ENCODE peak calls at places on chromosomes 12 and 14, in six cellular contexts. G is KBM-7, Z is NCI-H2171, E is ELR, H is GM23248, Y is neuronal stem cell. S is an unnamed sample.
A peak's percentile ranks its signal among the peaks of the same experiment; 100 is the strongest.

GRCh38 chr12:90794212-90794611 is 160.8 kb downstream of the CCER1 start:
- DNase-seq in G (no peak), Z (no peak), E (no peak), H (no peak), Y (no peak), S (no peak)

GRCh38 chr14:92584856-92585255 is 71.3 kb downstream of the RIN3 start:
- DNase-seq in G (no peak), Z (no peak), E (no peak), H (no peak), Y (no peak), S (no peak)

GRCh38 chr14:76957224-76957881 is 71.2 kb downstream of the IRF2BPL start:
- DNase-seq in G (peak; percentile 30), Z (no peak), E (no peak), H (peak; percentile 28), Y (no peak), S (no peak)

GRCh38 chr12:8034802-8035201 is 2.3 kb downstream of the FOXJ2 start:
- DNase-seq in G (no peak), Z (no peak), E (peak; percentile 42), H (peak; percentile 33), Y (no peak), S (no peak)

GRCh38 chr14:103110681-103111296 is 12.5 kb upstream of the TNFAIP2 start:
- DNase-seq in G (no peak), Z (peak; percentile 79), E (no peak), H (no peak), Y (no peak), S (no peak)

GRCh38 chr12:104402630-104403029 is 54.1 kb upstream of the CHST11 start:
- DNase-seq in G (no peak), Z (no peak), E (no peak), H (no peak), Y (no peak), S (no peak)

GRCh38 chr12:77893918-77894317 is 63.2 kb downstream of the NAV3 start:
- DNase-seq in G (no peak), Z (peak; percentile 8), E (no peak), H (no peak), Y (no peak), S (no peak)

GRCh38 chr14:81208489-81208888 is 12.3 kb downstream of the GTF2A1 start:
- DNase-seq in G (no peak), Z (no peak), E (no peak), H (no peak), Y (no peak), S (no peak)

GRCh38 chr14:63671987-63672386 is 30.3 kb upstream of the WDR89 start:
- DNase-seq in G (no peak), Z (no peak), E (no peak), H (no peak), Y (no peak), S (no peak)

GRCh38 chr12:117098361-117099217 is 627 bp downstream of the TESC start:
- DNase-seq in G (peak; percentile 37), Z (no peak), E (no peak), H (no peak), Y (no peak), S (no peak)

GRCh38 chr12:42166501-42166900 is 21.8 kb upstream of the GXYLT1 start:
- DNase-seq in G (no peak), Z (no peak), E (peak; percentile 16), H (peak; percentile 82), Y (no peak), S (no peak)

GRCh38 chr12:47282206-47282605 is 202.4 kb upstream of the AMIGO2 start:
- DNase-seq in G (no peak), Z (no peak), E (peak; percentile 35), H (peak; percentile 36), Y (no peak), S (no peak)

GRCh38 chr14:86838363-86838762 is 1154.6 kb downstream of the GALC start:
- DNase-seq in G (peak; percentile 8), Z (no peak), E (peak; percentile 8), H (peak; percentile 7), Y (no peak), S (no peak)

GRCh38 chr12:108884116-108885012 is 4.5 kb downstream of the DAO start:
- DNase-seq in G (peak; percentile 69), Z (no peak), E (peak; percentile 54), H (peak; percentile 37), Y (no peak), S (peak; percentile 51)

GRCh38 chr12:26563555-26563954 is 269.4 kb downstream of the ITPR2 start:
- DNase-seq in G (no peak), Z (no peak), E (no peak), H (no peak), Y (no peak), S (no peak)

GRCh38 chr12:64186789-64187188 is 35.3 kb downstream of the KICS2 start:
- DNase-seq in G (no peak), Z (no peak), E (peak; percentile 72), H (peak; percentile 64), Y (no peak), S (no peak)

GRCh38 chr12:110004598-110004997 is 5.4 kb downstream of the ANKRD13A start:
- DNase-seq in G (no peak), Z (no peak), E (no peak), H (no peak), Y (no peak), S (no peak)

GRCh38 chr12:65355461-65355860 is 77.0 kb downstream of the MSRB3 start:
- DNase-seq in G (no peak), Z (no peak), E (peak; percentile 24), H (peak; percentile 22), Y (no peak), S (no peak)

GRCh38 chr14:77186911-77187648 is 5.5 kb downstream of the TMEM63C start:
- DNase-seq in G (no peak), Z (no peak), E (peak; percentile 25), H (peak; percentile 54), Y (peak; percentile 27), S (no peak)

GRCh38 chr12:49667319-49668090 is 39.7 kb downstream of the FMNL3 start:
- DNase-seq in G (no peak), Z (no peak), E (peak; percentile 68), H (peak; percentile 84), Y (no peak), S (no peak)

GRCh38 chr12:90043264-90043663 is 334.6 kb upstream of the ATP2B1 start:
- DNase-seq in G (no peak), Z (no peak), E (peak; percentile 71), H (peak; percentile 81), Y (no peak), S (no peak)

GRCh38 chr12:41576925-41577324 is 388.8 kb downstream of the PDZRN4 start:
- DNase-seq in G (no peak), Z (no peak), E (no peak), H (no peak), Y (no peak), S (no peak)

GRCh38 chr14:63672417-63673180 is 30.9 kb upstream of the WDR89 start:
- DNase-seq in G (no peak), Z (no peak), E (no peak), H (peak; percentile 44), Y (no peak), S (no peak)

GRCh38 chr14:61188196-61188595 is 92.9 kb downstream of the TMEM30B start:
- DNase-seq in G (no peak), Z (no peak), E (peak; percentile 36), H (peak; percentile 73), Y (no peak), S (no peak)

GRCh38 chr14:71142375-71143038 is 235.2 kb downstream of the PCNX1 start:
- DNase-seq in G (peak; percentile 38), Z (no peak), E (peak; percentile 99), H (peak; percentile 97), Y (no peak), S (no peak)

GRCh38 chr12:22101749-22102243 is 55.8 kb downstream of the CMAS start:
- DNase-seq in G (peak; percentile 24), Z (no peak), E (peak; percentile 78), H (peak; percentile 81), Y (no peak), S (no peak)

GRCh38 chr12:106493531-106493930 is 89.3 kb upstream of the RFX4 start:
- DNase-seq in G (no peak), Z (no peak), E (no peak), H (no peak), Y (peak; percentile 15), S (peak; percentile 31)